ENCODE peak calls at places on chromosomes 12 and 14, in five cellular contexts. One of them, this sample, is unnamed.

GRCh38 chr14:92540472-92541048 is 27.0 kb downstream of the RIN3 start:
- DNase-seq in stomach: peak; percentile 64
- DNase-seq in body of pancreas: peak; percentile 74
- DNase-seq in cardiac fibroblast: peak; percentile 100
- DNase-seq in OCI-LY7: no peak
- DNase-seq in this sample: peak; percentile 99

GRCh38 chr12:112881602-112882001 is 25.2 kb upstream of the OAS1 start:
- DNase-seq in cardiac fibroblast: no peak
- DNase-seq in body of pancreas: no peak
- DNase-seq in OCI-LY7: no peak
- DNase-seq in stomach: no peak
- DNase-seq in this sample: no peak

GRCh38 chr12:102024765-102025164 is 37.0 kb downstream of the WASHC3 start:
- DNase-seq in OCI-LY7: no peak
- DNase-seq in body of pancreas: no peak
- DNase-seq in stomach: no peak
- DNase-seq in cardiac fibroblast: peak; percentile 8
- DNase-seq in this sample: no peak

GRCh38 chr12:100632445-100632892 is 59.0 kb downstream of the GAS2L3 start:
- DNase-seq in OCI-LY7: no peak
- DNase-seq in cardiac fibroblast: no peak
- DNase-seq in stomach: no peak
- DNase-seq in body of pancreas: no peak
- DNase-seq in this sample: no peak

GRCh38 chr14:24441904-24442239 is 704 bp downstream of the SDR39U1 start:
- DNase-seq in cardiac fibroblast: peak; percentile 64
- DNase-seq in OCI-LY7: no peak
- DNase-seq in body of pancreas: no peak
- DNase-seq in stomach: no peak
- DNase-seq in this sample: no peak

GRCh38 chr14:50397461-50398196 is 948 bp upstream of the CDKL1 start:
- DNase-seq in body of pancreas: peak; percentile 63
- DNase-seq in cardiac fibroblast: peak; percentile 44
- DNase-seq in stomach: no peak
- DNase-seq in OCI-LY7: no peak
- DNase-seq in this sample: no peak

GRCh38 chr14:54211562-54212308 is 185.1 kb upstream of the CDKN3 start:
- DNase-seq in stomach: no peak
- DNase-seq in body of pancreas: no peak
- DNase-seq in OCI-LY7: no peak
- DNase-seq in cardiac fibroblast: peak; percentile 90
- DNase-seq in this sample: peak; percentile 86

GRCh38 chr12:31020385-31021166 is 53.1 kb upstream of the DDX11 start:
- DNase-seq in stomach: peak; percentile 18
- DNase-seq in cardiac fibroblast: no peak
- DNase-seq in OCI-LY7: no peak
- DNase-seq in body of pancreas: no peak
- DNase-seq in this sample: no peak

GRCh38 chr12:28057856-28058615 is 85.5 kb upstream of the PTHLH start:
- DNase-seq in OCI-LY7: no peak
- DNase-seq in cardiac fibroblast: peak; percentile 58
- DNase-seq in body of pancreas: no peak
- DNase-seq in stomach: no peak
- DNase-seq in this sample: no peak

GRCh38 chr12:38156497-38157245 is 159.9 kb upstream of the ALG10B start:
- DNase-seq in cardiac fibroblast: no peak
- DNase-seq in body of pancreas: no peak
- DNase-seq in OCI-LY7: no peak
- DNase-seq in stomach: no peak
- DNase-seq in this sample: no peak

GRCh38 chr14:91889477-91890211 is 22.3 kb upstream of the TC2N start:
- DNase-seq in OCI-LY7: peak; percentile 13
- DNase-seq in body of pancreas: peak; percentile 90
- DNase-seq in cardiac fibroblast: no peak
- DNase-seq in stomach: peak; percentile 88
- DNase-seq in this sample: no peak

GRCh38 chr14:37369446-37369845 is 171.7 kb downstream of the MIPOL1 start:
- DNase-seq in OCI-LY7: no peak
- DNase-seq in body of pancreas: no peak
- DNase-seq in stomach: no peak
- DNase-seq in cardiac fibroblast: no peak
- DNase-seq in this sample: no peak

GRCh38 chr14:69005432-69006148 is 26.5 kb upstream of the ACTN1 start:
- DNase-seq in stomach: peak; percentile 55
- DNase-seq in body of pancreas: peak; percentile 42
- DNase-seq in OCI-LY7: no peak
- DNase-seq in cardiac fibroblast: peak; percentile 94
- DNase-seq in this sample: peak; percentile 89

GRCh38 chr12:69633061-69633460 is 22.4 kb upstream of the LRRC10 start:
- DNase-seq in OCI-LY7: no peak
- DNase-seq in body of pancreas: no peak
- DNase-seq in stomach: no peak
- DNase-seq in cardiac fibroblast: no peak
- DNase-seq in this sample: no peak

GRCh38 chr12:75578546-75578945 is 67.1 kb upstream of the KRR1 start:
- DNase-seq in cardiac fibroblast: no peak
- DNase-seq in OCI-LY7: no peak
- DNase-seq in body of pancreas: no peak
- DNase-seq in stomach: no peak
- DNase-seq in this sample: no peak

GRCh38 chr12:666066-666465 is 2.8 kb upstream of the NINJ2 start:
- DNase-seq in body of pancreas: no peak
- DNase-seq in cardiac fibroblast: no peak
- DNase-seq in OCI-LY7: no peak
- DNase-seq in stomach: no peak
- DNase-seq in this sample: no peak

GRCh38 chr12:122064780-122065588 is 13.6 kb upstream of the MLXIP start:
- DNase-seq in stomach: no peak
- DNase-seq in cardiac fibroblast: peak; percentile 96
- DNase-seq in OCI-LY7: no peak
- DNase-seq in body of pancreas: peak; percentile 67
- DNase-seq in this sample: peak; percentile 91

GRCh38 chr12:118541945-118542344 is 165.6 kb downstream of the SUDS3 start:
- DNase-seq in stomach: no peak
- DNase-seq in cardiac fibroblast: no peak
- DNase-seq in OCI-LY7: no peak
- DNase-seq in body of pancreas: no peak
- DNase-seq in this sample: no peak

GRCh38 chr12:40342010-40342409 is 117.2 kb downstream of the LRRK2 start:
- DNase-seq in cardiac fibroblast: no peak
- DNase-seq in OCI-LY7: no peak
- DNase-seq in stomach: no peak
- DNase-seq in body of pancreas: peak; percentile 41
- DNase-seq in this sample: no peak

GRCh38 chr12:75750950-75751349 is 239.5 kb upstream of the KRR1 start:
- DNase-seq in stomach: no peak
- DNase-seq in OCI-LY7: no peak
- DNase-seq in cardiac fibroblast: peak; percentile 71
- DNase-seq in body of pancreas: no peak
- DNase-seq in this sample: peak; percentile 90

GRCh38 chr12:62846506-62846905 is 88.4 kb downstream of the PPM1H start:
- DNase-seq in body of pancreas: no peak
- DNase-seq in stomach: no peak
- DNase-seq in cardiac fibroblast: peak; percentile 41
- DNase-seq in OCI-LY7: no peak
- DNase-seq in this sample: peak; percentile 91

GRCh38 chr12:3342051-3342450 is 149.0 kb upstream of the PRMT8 start:
- DNase-seq in OCI-LY7: peak; percentile 13
- DNase-seq in body of pancreas: peak; percentile 60
- DNase-seq in stomach: peak; percentile 29
- DNase-seq in cardiac fibroblast: peak; percentile 42
- DNase-seq in this sample: peak; percentile 46

GRCh38 chr14:24207104-24207543 is 1.6 kb downstream of the TSSK4 start:
- DNase-seq in OCI-LY7: peak; percentile 24
- DNase-seq in body of pancreas: no peak
- DNase-seq in stomach: no peak
- DNase-seq in cardiac fibroblast: no peak
- DNase-seq in this sample: no peak

GRCh38 chr12:14393736-14394135 is 28.3 kb downstream of the ATF7IP start:
- DNase-seq in cardiac fibroblast: peak; percentile 75
- DNase-seq in stomach: no peak
- DNase-seq in body of pancreas: no peak
- DNase-seq in OCI-LY7: no peak
- DNase-seq in this sample: peak; percentile 56

GRCh38 chr12:127125607-127126259 is 1141.2 kb upstream of the TMEM132C start:
- DNase-seq in OCI-LY7: no peak
- DNase-seq in stomach: no peak
- DNase-seq in cardiac fibroblast: peak; percentile 99
- DNase-seq in body of pancreas: no peak
- DNase-seq in this sample: peak; percentile 85

GRCh38 chr14:65251213-65251612 is 148.9 kb upstream of the MAX start:
- DNase-seq in stomach: no peak
- DNase-seq in OCI-LY7: no peak
- DNase-seq in cardiac fibroblast: peak; percentile 99
- DNase-seq in body of pancreas: no peak
- DNase-seq in this sample: peak; percentile 93

GRCh38 chr12:32400114-32400672 is 835 bp downstream of the FGD4 start:
- DNase-seq in stomach: peak; percentile 57
- DNase-seq in OCI-LY7: no peak
- DNase-seq in body of pancreas: no peak
- DNase-seq in cardiac fibroblast: no peak
- DNase-seq in this sample: peak; percentile 20

GRCh38 chr12:12502813-12503146 is 59.9 kb downstream of the DUSP16 start:
- DNase-seq in stomach: no peak
- DNase-seq in OCI-LY7: no peak
- DNase-seq in body of pancreas: no peak
- DNase-seq in cardiac fibroblast: no peak
- DNase-seq in this sample: no peak

GRCh38 chr14:81178063-81178462 is 42.7 kb downstream of the GTF2A1 start:
- DNase-seq in body of pancreas: no peak
- DNase-seq in cardiac fibroblast: no peak
- DNase-seq in stomach: no peak
- DNase-seq in OCI-LY7: no peak
- DNase-seq in this sample: no peak

GRCh38 chr14:24944800-24945199 is 105.1 kb downstream of the STXBP6 start:
- DNase-seq in cardiac fibroblast: no peak
- DNase-seq in OCI-LY7: no peak
- DNase-seq in body of pancreas: no peak
- DNase-seq in stomach: no peak
- DNase-seq in this sample: no peak

GRCh38 chr14:55129086-55129427 is at the start of gene LGALS3:
- DNase-seq in body of pancreas: peak; percentile 84
- DNase-seq in cardiac fibroblast: peak; percentile 45
- DNase-seq in stomach: peak; percentile 87
- DNase-seq in OCI-LY7: no peak
- DNase-seq in this sample: peak; percentile 62

GRCh38 chr14:103825103-103825502 is 22.3 kb downstream of the PPP1R13B start:
- DNase-seq in cardiac fibroblast: no peak
- DNase-seq in stomach: no peak
- DNase-seq in body of pancreas: peak; percentile 40
- DNase-seq in OCI-LY7: no peak
- DNase-seq in this sample: no peak

GRCh38 chr14:96120941-96121340 is 81.8 kb downstream of the C14orf132 start:
- DNase-seq in cardiac fibroblast: no peak
- DNase-seq in OCI-LY7: no peak
- DNase-seq in stomach: no peak
- DNase-seq in body of pancreas: no peak
- DNase-seq in this sample: no peak

DNA sequence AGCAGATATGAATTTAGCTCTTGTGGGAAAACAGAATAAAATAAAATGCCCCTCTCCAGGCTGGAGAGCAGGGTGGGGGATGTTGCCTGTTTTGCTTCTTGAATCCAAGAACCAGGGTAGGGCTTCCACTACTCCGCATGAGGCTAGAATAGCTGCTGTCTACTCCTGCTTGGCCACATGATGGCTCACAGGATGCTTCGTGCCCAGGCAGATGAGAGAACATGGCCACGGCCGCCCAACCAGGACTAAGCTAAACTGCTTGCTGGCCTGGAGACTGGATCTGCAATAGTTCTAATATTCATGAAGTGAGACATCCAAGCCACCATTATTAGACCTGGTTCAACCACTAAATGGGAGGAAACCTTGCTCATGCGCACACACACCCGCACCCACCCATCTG is 122.2 kb upstream of the METAP2 start:
- DNase-seq in OCI-LY7: no peak
- DNase-seq in stomach: no peak
- DNase-seq in cardiac fibroblast: peak; percentile 41
- DNase-seq in body of pancreas: peak; percentile 8
- DNase-seq in this sample: peak; percentile 22
- TF ChIP-seq CTCF in OCI-LY7: no peak
- TF ChIP-seq CTCF in stomach: no peak
- TF ChIP-seq CTCF in cardiac fibroblast: peak; percentile 7
- TF ChIP-seq CTCF in body of pancreas: no peak
- TF ChIP-seq CTCF in this sample: no peak

GRCh38 chr14:20970983-20971704 is 15.9 kb downstream of the RNASE2 start:
- DNase-seq in body of pancreas: peak; percentile 87
- DNase-seq in stomach: peak; percentile 87
- DNase-seq in cardiac fibroblast: peak; percentile 86
- DNase-seq in OCI-LY7: peak; percentile 87
- DNase-seq in this sample: peak; percentile 91

GRCh38 chr14:20969336-20969735 is 14.0 kb downstream of the RNASE2 start:
- DNase-seq in OCI-LY7: no peak
- DNase-seq in stomach: no peak
- DNase-seq in cardiac fibroblast: no peak
- DNase-seq in body of pancreas: no peak
- DNase-seq in this sample: no peak

GRCh38 chr14:20973501-20973900 is 16.3 kb upstream of the METTL17 start:
- DNase-seq in body of pancreas: no peak
- DNase-seq in OCI-LY7: no peak
- DNase-seq in stomach: no peak
- DNase-seq in cardiac fibroblast: no peak
- DNase-seq in this sample: no peak

GRCh38 chr14:20970647-20970982 is 15.3 kb downstream of the RNASE2 start:
- DNase-seq in OCI-LY7: no peak
- DNase-seq in body of pancreas: no peak
- DNase-seq in cardiac fibroblast: no peak
- DNase-seq in stomach: no peak
- DNase-seq in this sample: no peak

GRCh38 chr14:20971705-20972021 is 16.4 kb downstream of the RNASE2 start:
- DNase-seq in OCI-LY7: no peak
- DNase-seq in stomach: no peak
- DNase-seq in body of pancreas: no peak
- DNase-seq in cardiac fibroblast: no peak
- DNase-seq in this sample: no peak
- H3K4me3 ChIP-seq in OCI-LY7: peak overlapping the region; percentile 75
- H3K4me3 ChIP-seq in stomach: peak overlapping the region; percentile 68
- H3K4me3 ChIP-seq in body of pancreas: peak overlapping the region; percentile 45
- H3K4me3 ChIP-seq in cardiac fibroblast: peak overlapping the region; percentile 61
- H3K4me3 ChIP-seq in this sample: peak overlapping the region; percentile 71

DNA sequence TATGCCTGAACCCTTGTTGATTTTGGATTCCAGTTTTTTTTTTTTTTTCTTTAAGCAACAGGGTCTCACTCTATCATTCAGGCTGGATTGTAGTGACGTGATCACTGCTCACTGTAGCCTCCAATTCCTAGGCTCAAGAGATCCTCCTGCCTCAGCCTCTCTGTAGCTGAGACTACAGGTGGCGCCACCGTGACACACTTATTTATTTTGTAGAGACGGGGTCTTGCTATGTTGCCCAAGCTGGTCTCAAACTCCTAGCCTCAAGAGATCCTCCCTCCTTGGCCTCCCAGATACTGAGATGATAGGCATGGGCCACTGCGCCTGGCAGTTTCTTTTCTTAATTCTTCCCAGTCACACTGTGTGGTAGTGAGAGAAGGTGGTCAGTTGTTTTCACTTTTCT is 25.2 kb downstream of the ACADS start:
- DNase-seq in OCI-LY7: no peak
- DNase-seq in stomach: no peak
- DNase-seq in cardiac fibroblast: no peak
- DNase-seq in body of pancreas: no peak
- DNase-seq in this sample: no peak
- TF ChIP-seq CTCF in OCI-LY7: peak; percentile 66
- TF ChIP-seq CTCF in stomach: no peak
- TF ChIP-seq CTCF in cardiac fibroblast: no peak
- TF ChIP-seq CTCF in body of pancreas: no peak
- TF ChIP-seq CTCF in this sample: no peak

GRCh38 chr14:26088260-26088659 is 509.6 kb downstream of the NOVA1 start:
- DNase-seq in cardiac fibroblast: no peak
- DNase-seq in stomach: no peak
- DNase-seq in OCI-LY7: no peak
- DNase-seq in body of pancreas: no peak
- DNase-seq in this sample: peak; percentile 14
- H3K4me3 ChIP-seq in cardiac fibroblast: no peak overlapping the region
- H3K4me3 ChIP-seq in stomach: no peak overlapping the region
- H3K4me3 ChIP-seq in OCI-LY7: no peak overlapping the region
- H3K4me3 ChIP-seq in body of pancreas: no peak overlapping the region
- H3K4me3 ChIP-seq in this sample: no peak overlapping the region

This sample was measured in choroid plexus epithelial cell.